ENCODE peak calls at places on chromosomes 3 and 15, in five cellular contexts. G is CD8-positive, alpha-beta T cell; L is right cardiac atrium; A is HAP-1; Y is uterus. Z is an unnamed sample. For H3K27me3, the result is how much of the 10 kb centered on the place peaks cover.

GRCh38 chr3:95217661-95218060 is 1154.8 kb downstream of the NSUN3 start:
- DNase-seq in G (no peak), L (no peak), A (peak), Y (no peak), Z (no peak)

GRCh38 chr3:149553781-149554451 is 79.4 kb downstream of the TM4SF4 start:
- DNase-seq in G (no peak), L (peak), A (no peak), Y (peak), Z (no peak)

GRCh38 chr3:52532838-52533622 is 627 bp downstream of the NT5DC2 start:
- DNase-seq in G (peak), L (peak), A (peak), Y (peak), Z (no peak)

GRCh38 chr3:36932979-36933378 is 11.9 kb downstream of the TRANK1 start:
- DNase-seq in G (no peak), L (no peak), A (no peak), Y (no peak), Z (no peak)

GRCh38 chr3:47577583-47578118 is 1.0 kb downstream of the CSPG5 start:
- DNase-seq in G (no peak), L (no peak), A (no peak), Y (no peak), Z (no peak)

GRCh38 chr3:55937301-55937700 is 450.2 kb upstream of the WNT5A start:
- DNase-seq in G (no peak), L (no peak), A (no peak), Y (no peak), Z (no peak)

GRCh38 chr15:41796457-41796856 is 22.2 kb downstream of the MAPKBP1 start:
- DNase-seq in G (no peak), L (no peak), A (no peak), Y (no peak), Z (no peak)

GRCh38 chr3:132180337-132180791 is 136.8 kb upstream of the ACP3 start:
- DNase-seq in G (no peak), L (no peak), A (peak), Y (no peak), Z (no peak)

GRCh38 chr3:14451844-14452533 is 49.6 kb downstream of the SLC6A6 start:
- DNase-seq in G (no peak), L (peak), A (no peak), Y (peak), Z (peak)

GRCh38 chr3:169813757-169814517 is 1.2 kb upstream of the LRRC34 start:
- DNase-seq in G (peak), L (no peak), A (peak), Y (no peak), Z (no peak)

GRCh38 chr3:16697437-16698258 is 92.4 kb upstream of the DAZL start:
- DNase-seq in G (no peak), L (no peak), A (peak), Y (no peak), Z (no peak)

GRCh38 chr3:50238549-50239026 is 2.6 kb downstream of the GNAI2 start:
- DNase-seq in G (no peak), L (peak), A (peak), Y (peak), Z (peak)

GRCh38 chr15:62799919-62800318 is 242.6 kb upstream of the TPM1 start:
- DNase-seq in G (no peak), L (no peak), A (no peak), Y (no peak), Z (no peak)

GRCh38 chr3:7875858-7876442 is 625.7 kb upstream of the LMCD1 start:
- DNase-seq in G (no peak), L (no peak), A (no peak), Y (no peak), Z (no peak)

GRCh38 chr3:174068035-174068434 is 670.5 kb downstream of the NLGN1 start:
- DNase-seq in G (no peak), L (no peak), A (no peak), Y (no peak), Z (no peak)

GRCh38 chr15:89197503-89197971 is 23.8 kb downstream of the RLBP1 start:
- DNase-seq in G (no peak), L (no peak), A (peak), Y (no peak), Z (no peak)

GRCh38 chr3:113441051-113441770 is at the start of gene CFAP44:
- DNase-seq in G (peak), L (peak), A (no peak), Y (peak), Z (peak)

GRCh38 chr3:111112913-111113312 is 41.3 kb downstream of the NECTIN3 start:
- DNase-seq in G (no peak), L (no peak), A (no peak), Y (no peak), Z (no peak)

GRCh38 chr3:37129871-37130270 is 44.5 kb downstream of the LRRFIP2 start:
- DNase-seq in G (no peak), L (no peak), A (no peak), Y (no peak), Z (no peak)

GRCh38 chr3:128971421-128971820 is 22.5 kb downstream of the CFAP92 start:
- DNase-seq in G (no peak), L (peak), A (no peak), Y (peak), Z (no peak)

GRCh38 chr3:126961791-126962461 is 21.0 kb upstream of the PLXNA1 start:
- DNase-seq in G (no peak), L (peak), A (no peak), Y (no peak), Z (peak)

GRCh38 chr3:50652709-50653108 is 22.0 kb upstream of the DOCK3 start:
- DNase-seq in G (peak), L (no peak), A (peak), Y (no peak), Z (peak)

GRCh38 chr3:43793648-43794372 is 103.1 kb downstream of the ABHD5 start:
- DNase-seq in G (no peak), L (no peak), A (no peak), Y (no peak), Z (no peak)

GRCh38 chr3:174767853-174768382 is 91.2 kb upstream of the NAALADL2 start:
- DNase-seq in G (no peak), L (no peak), A (no peak), Y (no peak), Z (no peak)

GRCh38 chr3:120410541-120410940 is 40.3 kb downstream of the FSTL1 start:
- DNase-seq in G (no peak), L (no peak), A (no peak), Y (no peak), Z (no peak)

GRCh38 chr15:44427756-44428724 is 611 bp downstream of the CTDSPL2 start:
- DNase-seq in G (no peak), L (no peak), A (peak), Y (no peak), Z (no peak)

GRCh38 chr15:74616020-74616939 is 644 bp downstream of the CLK3 start:
- DNase-seq in G (peak), L (peak), A (peak), Y (peak), Z (peak)

GRCh38 chr3:40780801-40781406 is 256.1 kb downstream of the ZNF621 start:
- DNase-seq in G (no peak), L (peak), A (no peak), Y (peak), Z (peak)

GRCh38 chr15:33201376-33202189 is 7.1 kb upstream of the FMN1 start:
- DNase-seq in G (peak), L (no peak), A (peak), Y (no peak), Z (peak)

GRCh38 chr3:176739169-176739568 is 458.1 kb downstream of the TBL1XR1 start:
- DNase-seq in G (no peak), L (no peak), A (no peak), Y (no peak), Z (no peak)

GRCh38 chr15:54273928-54274327 is 295.7 kb downstream of the UNC13C start:
- DNase-seq in G (no peak), L (no peak), A (peak), Y (no peak), Z (no peak)

DNA sequence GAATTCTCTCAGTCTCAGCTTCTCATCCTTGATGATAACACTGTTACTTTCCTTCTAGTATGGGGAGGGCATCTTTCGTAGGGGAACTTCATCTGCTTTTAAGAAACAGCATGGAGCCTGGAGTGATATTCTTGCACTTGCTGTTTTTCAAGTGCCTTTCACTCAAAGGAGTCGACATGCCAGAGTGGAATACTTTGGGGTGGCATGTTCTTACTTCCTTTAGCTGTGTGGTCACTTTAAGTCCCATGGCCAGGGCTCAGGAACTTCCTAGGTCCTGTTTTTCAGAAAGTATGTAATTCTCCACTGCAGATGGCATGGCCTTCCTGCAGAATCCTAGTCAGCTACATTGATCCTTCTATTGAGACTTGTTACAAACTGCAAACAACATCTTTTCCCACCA is 28.1 kb upstream of the CDCP1 start:
- DNase-seq in G (no peak), L (no peak), A (no peak), Y (no peak), Z (no peak)
- H3K4me3 ChIP-seq in G (no peak), L (no peak), A (no peak), Y (no peak), Z (no peak)

GRCh38 chr3:193744048-193744821 is 151.2 kb downstream of the OPA1 start:
- DNase-seq in G (no peak), L (no peak), A (no peak), Y (no peak), Z (no peak)
- H3K27me3 ChIP-seq in G (under half), L (under half), A (under half), Y (under half), Z (under half)

DNA sequence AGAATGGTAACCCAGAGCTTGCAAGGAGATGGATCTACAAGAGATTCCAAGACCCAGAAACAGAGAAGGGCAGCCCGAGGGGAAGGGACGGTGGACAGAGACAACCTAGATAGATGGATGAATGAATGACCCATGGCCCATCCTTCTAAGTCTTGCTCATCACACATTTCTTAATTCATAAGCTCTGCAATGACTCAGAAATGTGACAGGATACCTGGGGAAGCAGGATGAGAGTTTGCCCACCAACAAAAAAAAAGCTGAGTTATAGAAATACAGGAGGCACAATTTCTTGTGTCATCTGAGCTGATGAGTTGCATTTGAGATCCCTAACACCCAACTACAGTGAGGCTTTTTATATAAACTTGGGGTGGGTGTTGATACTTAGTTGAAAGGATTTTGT is 76.6 kb downstream of the CNTN3 start:
- DNase-seq in G (no peak), L (no peak), A (no peak), Y (no peak), Z (no peak)
- H3K4me3 ChIP-seq in G (no peak), L (no peak), A (no peak), Y (no peak), Z (no peak)

GRCh38 chr15:69121198-69121828 is 39.1 kb upstream of the GLCE start:
- DNase-seq in G (no peak), L (no peak), A (no peak), Y (no peak), Z (no peak)

GRCh38 chr15:69118089-69118488 is 42.3 kb upstream of the GLCE start:
- DNase-seq in G (no peak), L (no peak), A (no peak), Y (no peak), Z (no peak)

GRCh38 chr15:69119016-69119415 is 41.4 kb upstream of the GLCE start:
- DNase-seq in G (no peak), L (no peak), A (no peak), Y (no peak), Z (no peak)

GRCh38 chr15:69120732-69121131 is 39.7 kb upstream of the GLCE start:
- DNase-seq in G (no peak), L (no peak), A (no peak), Y (no peak), Z (no peak)

GRCh38 chr15:69119692-69120395 is 40.6 kb upstream of the GLCE start:
- DNase-seq in G (no peak), L (no peak), A (no peak), Y (no peak), Z (no peak)
- H3K27me3 ChIP-seq in G (under half), L (under half), A (under half), Y (under half), Z (under half)

DNA sequence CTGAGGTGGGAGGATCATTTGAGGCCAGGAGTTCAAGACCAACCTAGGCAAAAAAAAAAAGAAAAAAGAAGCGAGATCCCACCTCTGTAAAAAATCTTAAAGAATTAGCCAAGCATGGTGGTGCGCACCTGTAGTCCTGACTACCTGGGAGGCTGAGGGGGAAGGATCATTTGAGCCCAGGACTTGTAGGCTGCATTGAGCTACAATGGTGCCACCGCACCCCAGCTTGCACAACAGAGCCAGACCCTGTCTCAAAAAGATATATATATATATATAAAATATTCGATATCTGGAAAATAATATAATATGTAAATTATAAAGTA is 1.1 kb upstream of the IMP3 start:
- DNase-seq in G (no peak), L (no peak), A (no peak), Y (no peak), Z (no peak)
- H3K4me3 ChIP-seq in G (no peak), L (no peak), A (no peak), Y (no peak), Z (peak)

GRCh38 chr3:99317196-99317595 is 321.2 kb upstream of the COL8A1 start:
- DNase-seq in G (no peak), L (no peak), A (no peak), Y (no peak), Z (no peak)
- H3K27me3 ChIP-seq in G (under half), L (under half), A (under half), Y (under half), Z (under half)

DNA sequence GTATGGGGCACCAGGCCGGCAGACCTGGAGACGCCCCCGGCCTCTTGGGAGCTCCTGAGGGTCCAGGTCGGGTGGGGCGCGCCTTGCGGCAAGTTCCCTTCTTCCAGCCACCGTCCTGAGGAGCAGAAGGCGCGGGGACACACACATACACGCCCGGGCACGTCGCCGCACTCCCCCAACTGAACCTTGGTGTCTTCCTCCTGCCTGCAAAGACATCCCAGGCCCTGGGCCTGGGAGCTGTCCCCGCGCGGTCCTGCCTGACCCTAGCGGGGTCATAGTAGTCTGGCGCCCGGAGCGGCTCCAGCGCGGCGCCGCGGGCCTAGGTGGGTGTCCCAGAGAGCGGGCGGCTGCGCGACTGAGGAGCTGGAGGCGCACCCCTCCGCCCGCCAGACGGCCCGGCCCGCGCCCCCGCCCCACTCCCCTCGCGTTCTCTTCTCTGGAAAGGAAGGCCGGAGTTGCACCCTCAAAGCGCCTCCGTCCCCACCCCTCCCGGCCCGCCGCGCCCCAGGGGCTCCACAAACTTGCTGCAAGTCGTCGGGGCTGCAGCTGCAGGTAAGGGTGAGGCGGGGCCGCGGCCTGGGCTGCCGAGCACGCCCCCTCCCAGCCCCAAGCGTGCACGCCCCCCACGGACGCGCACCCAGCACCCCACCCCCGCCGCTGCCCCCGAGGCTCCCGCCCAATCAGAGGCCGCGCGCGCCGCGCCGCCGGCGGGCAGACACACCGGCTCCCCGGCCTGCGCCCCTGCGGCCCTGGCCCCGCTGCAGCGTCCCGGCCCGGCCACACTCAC is 186.0 kb upstream of the LINGO1 start:
- DNase-seq in G (no peak), L (no peak), A (peak), Y (no peak), Z (no peak)
- H3K4me3 ChIP-seq in G (no peak), L (peak), A (peak), Y (no peak), Z (peak)

DNA sequence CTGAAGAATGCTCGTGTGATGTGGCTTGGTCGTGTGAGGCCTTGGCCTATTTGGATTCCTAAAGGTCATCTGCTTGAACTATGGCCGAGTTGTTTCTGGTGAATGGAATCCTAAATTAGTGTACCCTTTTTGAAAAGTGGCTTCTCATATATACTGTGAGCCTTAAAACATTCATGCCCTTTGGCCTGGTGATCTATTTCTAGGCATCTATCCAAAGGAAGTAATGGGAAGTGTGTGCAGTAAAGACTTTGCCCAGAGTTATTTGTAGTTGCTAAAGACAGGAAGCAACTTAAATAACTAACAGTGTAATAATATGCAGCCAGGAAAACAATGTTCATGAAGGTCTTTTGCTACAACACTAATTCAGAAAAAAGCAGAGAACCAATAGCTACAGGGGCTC is 3.0 kb downstream of the DGKG start:
- DNase-seq in G (no peak), L (no peak), A (no peak), Y (no peak), Z (no peak)
- H3K27me3 ChIP-seq in G (under half), L (under half), A (under half), Y (under half), Z (under half)